ENCODE peak calls at places on chromosome 21, in six cellular contexts. One of them, this sample, is unnamed.

GRCh38 chr21:44364151-44365053 is 11.0 kb downstream of the TRPM2 start:
- DNase-seq in amniotic stem cell: no peak
- DNase-seq in cerebellar cortex: no peak
- DNase-seq in brain microvascular endothelial cell: no peak
- DNase-seq in activated CD4-positive, alpha-beta T cell treated with anti-CD3 and anti-CD28 coated beads for 48 hours: no peak
- DNase-seq in AG08395: no peak
- DNase-seq in this sample: no peak

GRCh38 chr21:44939532-44940115 is at the start of gene SLX9:
- DNase-seq in activated CD4-positive, alpha-beta T cell treated with anti-CD3 and anti-CD28 coated beads for 48 hours: peak; percentile 89
- DNase-seq in brain microvascular endothelial cell: no peak
- DNase-seq in cerebellar cortex: peak; percentile 73
- DNase-seq in amniotic stem cell: peak; percentile 34
- DNase-seq in AG08395: peak; percentile 93
- DNase-seq in this sample: peak; percentile 46

GRCh38 chr21:14487490-14488432 is 58.4 kb downstream of the SAMSN1 start:
- DNase-seq in AG08395: no peak
- DNase-seq in brain microvascular endothelial cell: no peak
- DNase-seq in amniotic stem cell: no peak
- DNase-seq in activated CD4-positive, alpha-beta T cell treated with anti-CD3 and anti-CD28 coated beads for 48 hours: no peak
- DNase-seq in cerebellar cortex: no peak
- DNase-seq in this sample: no peak

GRCh38 chr21:17532292-17532691 is 19.4 kb downstream of the CXADR start:
- DNase-seq in cerebellar cortex: no peak
- DNase-seq in brain microvascular endothelial cell: no peak
- DNase-seq in AG08395: no peak
- DNase-seq in activated CD4-positive, alpha-beta T cell treated with anti-CD3 and anti-CD28 coated beads for 48 hours: no peak
- DNase-seq in amniotic stem cell: no peak
- DNase-seq in this sample: no peak

GRCh38 chr21:38691626-38692025 is 114.1 kb upstream of the ETS2 start:
- DNase-seq in cerebellar cortex: no peak
- DNase-seq in brain microvascular endothelial cell: no peak
- DNase-seq in amniotic stem cell: no peak
- DNase-seq in activated CD4-positive, alpha-beta T cell treated with anti-CD3 and anti-CD28 coated beads for 48 hours: no peak
- DNase-seq in AG08395: no peak
- DNase-seq in this sample: no peak

GRCh38 chr21:33314096-33314495 is 10.7 kb upstream of the IFNAR1 start:
- DNase-seq in cerebellar cortex: no peak
- DNase-seq in brain microvascular endothelial cell: peak; percentile 24
- DNase-seq in AG08395: peak; percentile 61
- DNase-seq in activated CD4-positive, alpha-beta T cell treated with anti-CD3 and anti-CD28 coated beads for 48 hours: no peak
- DNase-seq in amniotic stem cell: no peak
- DNase-seq in this sample: no peak

GRCh38 chr21:36321325-36322082 is 1.5 kb downstream of the MORC3 start:
- DNase-seq in AG08395: no peak
- DNase-seq in brain microvascular endothelial cell: peak; percentile 3
- DNase-seq in amniotic stem cell: no peak
- DNase-seq in cerebellar cortex: peak; percentile 82
- DNase-seq in activated CD4-positive, alpha-beta T cell treated with anti-CD3 and anti-CD28 coated beads for 48 hours: peak; percentile 25
- DNase-seq in this sample: peak; percentile 50

GRCh38 chr21:31124005-31124404 is 85.7 kb upstream of the KRTAP19-8 start:
- DNase-seq in activated CD4-positive, alpha-beta T cell treated with anti-CD3 and anti-CD28 coated beads for 48 hours: no peak
- DNase-seq in cerebellar cortex: peak; percentile 48
- DNase-seq in amniotic stem cell: no peak
- DNase-seq in AG08395: peak; percentile 9
- DNase-seq in brain microvascular endothelial cell: no peak
- DNase-seq in this sample: no peak

GRCh38 chr21:39441502-39442475 is 3.8 kb downstream of the LCA5L start:
- DNase-seq in cerebellar cortex: peak; percentile 42
- DNase-seq in activated CD4-positive, alpha-beta T cell treated with anti-CD3 and anti-CD28 coated beads for 48 hours: peak; percentile 40
- DNase-seq in amniotic stem cell: peak; percentile 28
- DNase-seq in brain microvascular endothelial cell: peak; percentile 48
- DNase-seq in AG08395: peak; percentile 66
- DNase-seq in this sample: peak; percentile 51

GRCh38 chr21:42433946-42434551 is 30.3 kb downstream of the UBASH3A start:
- DNase-seq in activated CD4-positive, alpha-beta T cell treated with anti-CD3 and anti-CD28 coated beads for 48 hours: no peak
- DNase-seq in brain microvascular endothelial cell: no peak
- DNase-seq in amniotic stem cell: no peak
- DNase-seq in cerebellar cortex: no peak
- DNase-seq in AG08395: no peak
- DNase-seq in this sample: peak; percentile 70

GRCh38 chr21:45589686-45590245 is 47.5 kb upstream of the SLC19A1 start:
- DNase-seq in cerebellar cortex: no peak
- DNase-seq in activated CD4-positive, alpha-beta T cell treated with anti-CD3 and anti-CD28 coated beads for 48 hours: no peak
- DNase-seq in amniotic stem cell: no peak
- DNase-seq in brain microvascular endothelial cell: no peak
- DNase-seq in AG08395: no peak
- DNase-seq in this sample: no peak

GRCh38 chr21:45378258-45378966 is 26.6 kb upstream of the COL18A1 start:
- DNase-seq in AG08395: peak; percentile 71
- DNase-seq in brain microvascular endothelial cell: no peak
- DNase-seq in amniotic stem cell: peak; percentile 41
- DNase-seq in cerebellar cortex: no peak
- DNase-seq in activated CD4-positive, alpha-beta T cell treated with anti-CD3 and anti-CD28 coated beads for 48 hours: no peak
- DNase-seq in this sample: no peak

GRCh38 chr21:46667735-46668380 is 32.4 kb downstream of the PRMT2 start:
- DNase-seq in brain microvascular endothelial cell: peak; percentile 11
- DNase-seq in amniotic stem cell: no peak
- DNase-seq in AG08395: peak; percentile 17
- DNase-seq in cerebellar cortex: peak; percentile 14
- DNase-seq in activated CD4-positive, alpha-beta T cell treated with anti-CD3 and anti-CD28 coated beads for 48 hours: peak; percentile 15
- DNase-seq in this sample: peak; percentile 77

GRCh38 chr21:36183144-36183795 is 26.6 kb downstream of the DOP1B start:
- DNase-seq in amniotic stem cell: no peak
- DNase-seq in AG08395: no peak
- DNase-seq in activated CD4-positive, alpha-beta T cell treated with anti-CD3 and anti-CD28 coated beads for 48 hours: no peak
- DNase-seq in cerebellar cortex: no peak
- DNase-seq in brain microvascular endothelial cell: no peak
- DNase-seq in this sample: no peak

GRCh38 chr21:37769656-37770055 is 146.6 kb downstream of the KCNJ6 start:
- DNase-seq in activated CD4-positive, alpha-beta T cell treated with anti-CD3 and anti-CD28 coated beads for 48 hours: no peak
- DNase-seq in cerebellar cortex: no peak
- DNase-seq in brain microvascular endothelial cell: no peak
- DNase-seq in AG08395: no peak
- DNase-seq in amniotic stem cell: no peak
- DNase-seq in this sample: no peak

GRCh38 chr21:15222711-15223110 is 157.9 kb upstream of the NRIP1 start:
- DNase-seq in brain microvascular endothelial cell: no peak
- DNase-seq in cerebellar cortex: no peak
- DNase-seq in amniotic stem cell: no peak
- DNase-seq in AG08395: no peak
- DNase-seq in activated CD4-positive, alpha-beta T cell treated with anti-CD3 and anti-CD28 coated beads for 48 hours: no peak
- DNase-seq in this sample: peak; percentile 34

GRCh38 chr21:45410865-45411809 is 6.2 kb downstream of the COL18A1 start:
- DNase-seq in brain microvascular endothelial cell: no peak
- DNase-seq in activated CD4-positive, alpha-beta T cell treated with anti-CD3 and anti-CD28 coated beads for 48 hours: no peak
- DNase-seq in AG08395: no peak
- DNase-seq in amniotic stem cell: no peak
- DNase-seq in cerebellar cortex: no peak
- DNase-seq in this sample: no peak

GRCh38 chr21:17925000-17925610 is 105.9 kb upstream of the C21orf91 start:
- DNase-seq in brain microvascular endothelial cell: peak; percentile 47
- DNase-seq in AG08395: peak; percentile 66
- DNase-seq in activated CD4-positive, alpha-beta T cell treated with anti-CD3 and anti-CD28 coated beads for 48 hours: peak; percentile 54
- DNase-seq in cerebellar cortex: peak; percentile 53
- DNase-seq in amniotic stem cell: peak; percentile 23
- DNase-seq in this sample: peak; percentile 80

GRCh38 chr21:20272791-20273362 is 725.3 kb upstream of the NCAM2 start:
- DNase-seq in cerebellar cortex: no peak
- DNase-seq in amniotic stem cell: no peak
- DNase-seq in brain microvascular endothelial cell: no peak
- DNase-seq in activated CD4-positive, alpha-beta T cell treated with anti-CD3 and anti-CD28 coated beads for 48 hours: no peak
- DNase-seq in AG08395: no peak
- DNase-seq in this sample: no peak

GRCh38 chr21:45990049-45990711 is 8.6 kb downstream of the COL6A1 start:
- DNase-seq in amniotic stem cell: no peak
- DNase-seq in AG08395: no peak
- DNase-seq in brain microvascular endothelial cell: no peak
- DNase-seq in activated CD4-positive, alpha-beta T cell treated with anti-CD3 and anti-CD28 coated beads for 48 hours: peak; percentile 1
- DNase-seq in cerebellar cortex: no peak
- DNase-seq in this sample: no peak

GRCh38 chr21:27513016-27513415 is 546.1 kb upstream of the ADAMTS5 start:
- DNase-seq in amniotic stem cell: no peak
- DNase-seq in cerebellar cortex: no peak
- DNase-seq in AG08395: no peak
- DNase-seq in brain microvascular endothelial cell: peak; percentile 7
- DNase-seq in activated CD4-positive, alpha-beta T cell treated with anti-CD3 and anti-CD28 coated beads for 48 hours: no peak
- DNase-seq in this sample: no peak

GRCh38 chr21:45326169-45326833 is 38.6 kb upstream of the POFUT2 start:
- DNase-seq in AG08395: peak; percentile 77
- DNase-seq in activated CD4-positive, alpha-beta T cell treated with anti-CD3 and anti-CD28 coated beads for 48 hours: no peak
- DNase-seq in amniotic stem cell: no peak
- DNase-seq in brain microvascular endothelial cell: no peak
- DNase-seq in cerebellar cortex: no peak
- DNase-seq in this sample: no peak

GRCh38 chr21:43611598-43612369 is 47.5 kb downstream of the HSF2BP start:
- DNase-seq in cerebellar cortex: peak; percentile 52
- DNase-seq in amniotic stem cell: no peak
- DNase-seq in activated CD4-positive, alpha-beta T cell treated with anti-CD3 and anti-CD28 coated beads for 48 hours: peak; percentile 37
- DNase-seq in brain microvascular endothelial cell: peak; percentile 85
- DNase-seq in AG08395: peak; percentile 61
- DNase-seq in this sample: peak; percentile 77

GRCh38 chr21:22444990-22445389 is 1446.8 kb downstream of the NCAM2 start:
- DNase-seq in activated CD4-positive, alpha-beta T cell treated with anti-CD3 and anti-CD28 coated beads for 48 hours: no peak
- DNase-seq in amniotic stem cell: no peak
- DNase-seq in AG08395: no peak
- DNase-seq in brain microvascular endothelial cell: no peak
- DNase-seq in cerebellar cortex: no peak
- DNase-seq in this sample: no peak

GRCh38 chr21:18801468-18801867 is 397.9 kb upstream of the TMPRSS15 start:
- DNase-seq in amniotic stem cell: no peak
- DNase-seq in AG08395: no peak
- DNase-seq in brain microvascular endothelial cell: peak; percentile 12
- DNase-seq in cerebellar cortex: peak; percentile 14
- DNase-seq in activated CD4-positive, alpha-beta T cell treated with anti-CD3 and anti-CD28 coated beads for 48 hours: no peak
- DNase-seq in this sample: peak; percentile 57

GRCh38 chr21:42028754-42029385 is 18.7 kb upstream of the ZBTB21 start:
- DNase-seq in activated CD4-positive, alpha-beta T cell treated with anti-CD3 and anti-CD28 coated beads for 48 hours: no peak
- DNase-seq in brain microvascular endothelial cell: no peak
- DNase-seq in AG08395: no peak
- DNase-seq in cerebellar cortex: no peak
- DNase-seq in amniotic stem cell: no peak
- DNase-seq in this sample: no peak

GRCh38 chr21:21632926-21633325 is 634.7 kb downstream of the NCAM2 start:
- DNase-seq in amniotic stem cell: no peak
- DNase-seq in brain microvascular endothelial cell: no peak
- DNase-seq in activated CD4-positive, alpha-beta T cell treated with anti-CD3 and anti-CD28 coated beads for 48 hours: no peak
- DNase-seq in cerebellar cortex: no peak
- DNase-seq in AG08395: no peak
- DNase-seq in this sample: no peak

GRCh38 chr21:35367558-35367957 is 318.5 kb upstream of the RUNX1 start:
- DNase-seq in activated CD4-positive, alpha-beta T cell treated with anti-CD3 and anti-CD28 coated beads for 48 hours: no peak
- DNase-seq in brain microvascular endothelial cell: no peak
- DNase-seq in cerebellar cortex: no peak
- DNase-seq in amniotic stem cell: no peak
- DNase-seq in AG08395: no peak
- DNase-seq in this sample: no peak

GRCh38 chr21:25912402-25912746 is 177.6 kb downstream of the GABPA start:
- DNase-seq in cerebellar cortex: no peak
- DNase-seq in brain microvascular endothelial cell: no peak
- DNase-seq in activated CD4-positive, alpha-beta T cell treated with anti-CD3 and anti-CD28 coated beads for 48 hours: no peak
- DNase-seq in amniotic stem cell: no peak
- DNase-seq in AG08395: no peak
- DNase-seq in this sample: no peak

GRCh38 chr21:42847051-42847707 is 32.2 kb downstream of the WDR4 start:
- DNase-seq in brain microvascular endothelial cell: no peak
- DNase-seq in AG08395: no peak
- DNase-seq in cerebellar cortex: no peak
- DNase-seq in amniotic stem cell: no peak
- DNase-seq in activated CD4-positive, alpha-beta T cell treated with anti-CD3 and anti-CD28 coated beads for 48 hours: no peak
- DNase-seq in this sample: no peak

GRCh38 chr21:46066843-46067331 is 31.0 kb upstream of the COL6A2 start:
- DNase-seq in AG08395: peak; percentile 63
- DNase-seq in brain microvascular endothelial cell: no peak
- DNase-seq in amniotic stem cell: no peak
- DNase-seq in cerebellar cortex: no peak
- DNase-seq in activated CD4-positive, alpha-beta T cell treated with anti-CD3 and anti-CD28 coated beads for 48 hours: no peak
- DNase-seq in this sample: no peak

GRCh38 chr21:42767561-42767835 is 111.8 kb downstream of the WDR4 start:
- DNase-seq in cerebellar cortex: no peak
- DNase-seq in amniotic stem cell: no peak
- DNase-seq in AG08395: no peak
- DNase-seq in activated CD4-positive, alpha-beta T cell treated with anti-CD3 and anti-CD28 coated beads for 48 hours: no peak
- DNase-seq in brain microvascular endothelial cell: no peak
- DNase-seq in this sample: no peak

This sample was measured in A172.